ENCODE peak calls at places on chromosomes 1 and 21, in six cellular contexts. R is GM23338, Z is tibial artery, K is DND-41, U is Karpas-422, I is upper lobe of right lung. J is an unnamed sample.

GRCh38 chr1:28313710-28314510 is 14.9 kb upstream of the MED18 start:
- DNase-seq in R (no peak), Z (peak; percentile 23), K (no peak), U (no peak), I (peak; percentile 90), J (no peak)

GRCh38 chr1:154814106-154814505 is 56.0 kb downstream of the KCNN3 start:
- DNase-seq in R (no peak), Z (no peak), K (no peak), U (no peak), I (no peak), J (no peak)

GRCh38 chr1:158007949-158008386 is 14.5 kb downstream of the KIRREL1 start:
- DNase-seq in R (no peak), Z (no peak), K (no peak), U (no peak), I (no peak), J (no peak)

GRCh38 chr1:101235696-101236545 is 898 bp upstream of the S1PR1 start:
- DNase-seq in R (peak; percentile 63), Z (peak; percentile 41), K (no peak), U (no peak), I (peak; percentile 69), J (peak; percentile 73)

GRCh38 chr1:173867753-173868265 is at the start of gene GAS5:
- DNase-seq in R (peak; percentile 100), Z (peak; percentile 100), K (peak; percentile 100), U (peak; percentile 100), I (peak; percentile 100), J (peak; percentile 99)

GRCh38 chr1:164739189-164739588 is 180.2 kb downstream of the PBX1 start:
- DNase-seq in R (no peak), Z (no peak), K (no peak), U (no peak), I (no peak), J (no peak)

GRCh38 chr1:186626533-186626932 is 53.7 kb downstream of the PTGS2 start:
- DNase-seq in R (no peak), Z (no peak), K (no peak), U (no peak), I (no peak), J (no peak)

GRCh38 chr1:245212221-245212710 is 57.5 kb downstream of the KIF26B start:
- DNase-seq in R (no peak), Z (no peak), K (no peak), U (no peak), I (peak; percentile 18), J (no peak)

GRCh38 chr1:48246727-48247126 is 24.2 kb downstream of the SLC5A9 start:
- DNase-seq in R (no peak), Z (peak; percentile 74), K (no peak), U (no peak), I (peak; percentile 73), J (no peak)

GRCh38 chr1:16367968-16368910 is 1.2 kb downstream of the SZRD1 start:
- DNase-seq in R (peak; percentile 84), Z (no peak), K (no peak), U (peak; percentile 50), I (no peak), J (no peak)

GRCh38 chr1:46096269-46097148 is 35.9 kb downstream of the PIK3R3 start:
- DNase-seq in R (no peak), Z (no peak), K (no peak), U (no peak), I (no peak), J (no peak)

GRCh38 chr21:22855581-22855980 is 1857.4 kb downstream of the NCAM2 start:
- DNase-seq in R (no peak), Z (no peak), K (no peak), U (no peak), I (no peak), J (no peak)

GRCh38 chr1:11908139-11909021 is 17.8 kb downstream of the KIAA2013 start:
- DNase-seq in R (peak; percentile 97), Z (peak; percentile 88), K (peak; percentile 89), U (peak; percentile 98), I (peak; percentile 91), J (peak; percentile 92)

GRCh38 chr1:36567601-36568341 is 85.1 kb upstream of the CSF3R start:
- DNase-seq in R (no peak), Z (peak; percentile 11), K (no peak), U (no peak), I (peak; percentile 58), J (no peak)

GRCh38 chr21:46604975-46605758 is at the start of gene S100B:
- DNase-seq in R (peak; percentile 33), Z (no peak), K (no peak), U (no peak), I (peak; percentile 56), J (no peak)

GRCh38 chr1:170204121-170204520 is 58.4 kb downstream of the NTMT2 start:
- DNase-seq in R (no peak), Z (no peak), K (no peak), U (no peak), I (no peak), J (no peak)

GRCh38 chr1:200242379-200243041 is 167.3 kb downstream of the ZNF281 start:
- DNase-seq in R (no peak), Z (no peak), K (no peak), U (no peak), I (no peak), J (no peak)

GRCh38 chr1:225654688-225655508 is 2.0 kb upstream of the ENAH start:
- DNase-seq in R (no peak), Z (no peak), K (no peak), U (no peak), I (no peak), J (no peak)

GRCh38 chr1:99170516-99170915 is 93.8 kb upstream of the PLPPR4 start:
- DNase-seq in R (no peak), Z (no peak), K (no peak), U (no peak), I (no peak), J (no peak)

GRCh38 chr1:173360478-173361063 is 116.6 kb upstream of the PRDX6 start:
- DNase-seq in R (no peak), Z (no peak), K (no peak), U (no peak), I (no peak), J (no peak)

GRCh38 chr1:175089319-175089718 is 21.7 kb downstream of the TNN start:
- DNase-seq in R (no peak), Z (no peak), K (no peak), U (peak; percentile 10), I (no peak), J (no peak)

GRCh38 chr1:24503003-24503751 is 541 bp downstream of the RCAN3 start:
- DNase-seq in R (peak; percentile 45), Z (no peak), K (no peak), U (peak; percentile 43), I (no peak), J (peak; percentile 29)

GRCh38 chr1:194056169-194056568 is 869.8 kb upstream of the B3GALT2 start:
- DNase-seq in R (no peak), Z (no peak), K (peak; percentile 10), U (no peak), I (no peak), J (no peak)

GRCh38 chr1:48853006-48853405 is 76.3 kb upstream of the BEND5 start:
- DNase-seq in R (no peak), Z (no peak), K (no peak), U (no peak), I (no peak), J (no peak)

GRCh38 chr1:200154069-200154767 is 126.7 kb downstream of the NR5A2 start:
- DNase-seq in R (no peak), Z (no peak), K (peak; percentile 44), U (no peak), I (no peak), J (peak; percentile 77)

GRCh38 chr1:235908742-235909520 is 42.2 kb upstream of the LYST start:
- DNase-seq in R (no peak), Z (no peak), K (no peak), U (no peak), I (no peak), J (no peak)

GRCh38 chr1:83854456-83854855 is 144.5 kb downstream of the TTLL7 start:
- DNase-seq in R (no peak), Z (no peak), K (no peak), U (no peak), I (no peak), J (no peak)

GRCh38 chr1:218565333-218565732 is 220.2 kb downstream of the TGFB2 start:
- DNase-seq in R (no peak), Z (no peak), K (no peak), U (no peak), I (no peak), J (no peak)

GRCh38 chr1:190880352-190880751 is 402.7 kb upstream of the BRINP3 start:
- DNase-seq in R (no peak), Z (no peak), K (no peak), U (no peak), I (no peak), J (no peak)

GRCh38 chr21:38333290-38334272 is 76.8 kb downstream of the KCNJ15 start:
- DNase-seq in R (peak; percentile 37), Z (no peak), K (no peak), U (no peak), I (no peak), J (no peak)

GRCh38 chr1:103106426-103107321 is 1.6 kb downstream of the COL11A1 start:
- DNase-seq in R (peak; percentile 72), Z (peak; percentile 28), K (no peak), U (peak; percentile 57), I (peak; percentile 66), J (no peak)

GRCh38 chr1:33342041-33342723 is 21.3 kb upstream of the A3GALT2 start:
- DNase-seq in R (peak; percentile 65), Z (peak; percentile 92), K (no peak), U (no peak), I (no peak), J (no peak)
- H3K4me3 ChIP-seq in R (peak overlapping the region; percentile 11), Z (peak overlapping the region; percentile 46), K (no peak overlapping the region), U (no peak overlapping the region), I (no peak overlapping the region), J (no peak overlapping the region)

GRCh38 chr1:109083923-109084322 is 6.6 kb upstream of the TMEM167B start:
- DNase-seq in R (no peak), Z (no peak), K (no peak), U (no peak), I (no peak), J (no peak)

GRCh38 chr1:109083495-109083894 is 7.1 kb upstream of the TMEM167B start:
- DNase-seq in R (no peak), Z (no peak), K (no peak), U (no peak), I (no peak), J (no peak)

GRCh38 chr1:109078317-109078716 is 2.5 kb upstream of the TAF13 start:
- DNase-seq in R (no peak), Z (no peak), K (no peak), U (peak; percentile 68), I (no peak), J (no peak)

GRCh38 chr1:109079240-109079622 is 3.4 kb upstream of the TAF13 start:
- DNase-seq in R (no peak), Z (no peak), K (no peak), U (no peak), I (no peak), J (no peak)

GRCh38 chr1:109080441-109081082 is 4.8 kb upstream of the TAF13 start:
- DNase-seq in R (no peak), Z (no peak), K (no peak), U (no peak), I (no peak), J (no peak)
- H3K27ac ChIP-seq in R (peak overlapping the region; percentile 50), Z (no peak overlapping the region), K (no peak overlapping the region), U (no peak overlapping the region), I (peak overlapping the region; percentile 42), J (no peak overlapping the region)

GRCh38 chr1:41286992-41287391 is 44.9 kb upstream of the SCMH1 start:
- DNase-seq in R (no peak), Z (no peak), K (no peak), U (peak; percentile 57), I (no peak), J (no peak)
- H3K27me3 ChIP-seq in R (peaks cover 11% of the 10 kb centered on the region), Z (peaks cover 44% of the 10 kb centered on the region), K (peaks cover 53% of the 10 kb centered on the region), U (no peaks in the 10 kb centered on the region), I (peaks cover 27% of the 10 kb centered on the region), J (peaks cover 5% of the 10 kb centered on the region)

GRCh38 chr1:196608401-196609113 is at the start of gene KCNT2:
- DNase-seq in R (peak; percentile 99), Z (peak; percentile 70), K (no peak), U (no peak), I (peak; percentile 69), J (no peak)
- H3K4me3 ChIP-seq in R (peak within 1 kb of the TSS; percentile 84), Z (peak within 1 kb of the TSS; percentile 56), K (no peak within 1 kb of the TSS), U (no peak within 1 kb of the TSS), I (peak within 1 kb of the TSS; percentile 55), J (no peak within 1 kb of the TSS)

J was measured in CD8-positive, alpha-beta memory T cell.